ENCODE peak calls at places on chromosomes 2 and 18, in five cellular contexts. Z is PC-9, X is heart right ventricle, L is HepG2, W is aorta. N is an unnamed sample.
A peak's percentile ranks its signal among the peaks of the same experiment; 100 is the strongest.

GRCh38 chr2:121902171-121902591 is 146.7 kb downstream of the TSN start:
- DNase-seq in W (peak; percentile 72), Z (no peak), X (peak; percentile 51), L (no peak), N (no peak)

GRCh38 chr2:7530001-7530400 is 612.8 kb downstream of the RNF144A start:
- DNase-seq in L (no peak), X (no peak), W (no peak), Z (no peak), N (peak; percentile 14)

GRCh38 chr2:240254337-240255164 is 114.1 kb upstream of the OTOS start:
- DNase-seq in W (peak; percentile 60), L (no peak), Z (no peak), X (peak; percentile 1), N (no peak)

GRCh38 chr18:42586603-42587002 is 528.9 kb downstream of the RIT2 start:
- DNase-seq in Z (no peak), X (no peak), L (no peak), W (no peak), N (no peak)

GRCh38 chr2:200786423-200786822 is 25.3 kb upstream of the BZW1 start:
- DNase-seq in W (no peak), X (no peak), Z (no peak), L (peak; percentile 37), N (no peak)

GRCh38 chr2:190486037-190486623 is 48.4 kb downstream of the NEMP2 start:
- DNase-seq in X (no peak), W (no peak), Z (no peak), L (no peak), N (no peak)

GRCh38 chr2:36376319-36376765 is 20.8 kb downstream of the CRIM1 start:
- DNase-seq in W (peak; percentile 89), L (peak; percentile 93), X (peak; percentile 81), Z (peak; percentile 29), N (no peak)

GRCh38 chr2:18800240-18800971 is 211.0 kb upstream of the NT5C1B start:
- DNase-seq in X (no peak), W (no peak), L (peak; percentile 100), Z (no peak), N (no peak)

GRCh38 chr2:199463708-199464613 is 6.2 kb upstream of the SATB2 start:
- DNase-seq in W (peak; percentile 78), L (no peak), Z (no peak), X (no peak), N (no peak)

GRCh38 chr2:215022418-215022817 is 116.0 kb downstream of the ABCA12 start:
- DNase-seq in Z (no peak), X (no peak), W (no peak), L (no peak), N (no peak)

GRCh38 chr2:15040429-15041084 is 408.0 kb downstream of the LRATD1 start:
- DNase-seq in W (no peak), Z (no peak), L (no peak), X (no peak), N (no peak)

GRCh38 chr2:183371545-183371944 is 247.3 kb downstream of the NUP35 start:
- DNase-seq in L (no peak), X (no peak), W (no peak), Z (no peak), N (no peak)

GRCh38 chr2:236180831-236181453 is 12.8 kb upstream of the GBX2 start:
- DNase-seq in Z (peak; percentile 69), W (no peak), X (peak; percentile 54), L (peak; percentile 60), N (no peak)

GRCh38 chr18:14970027-14970426 is 222.1 kb downstream of the ANKRD30B start:
- DNase-seq in X (no peak), L (no peak), Z (peak; percentile 39), W (no peak), N (no peak)

GRCh38 chr18:26901020-26901419 is 35.5 kb upstream of the AQP4 start:
- DNase-seq in L (no peak), W (no peak), X (no peak), Z (no peak), N (no peak)

GRCh38 chr2:241040811-241041334 is 42.5 kb downstream of the SNED1 start:
- DNase-seq in W (no peak), X (no peak), Z (no peak), L (no peak), N (no peak)

GRCh38 chr2:83103602-83104001 is 1355.5 kb downstream of the SUCLG1 start:
- DNase-seq in Z (no peak), X (no peak), W (no peak), L (no peak), N (no peak)

GRCh38 chr2:180359522-180360282 is 352.6 kb upstream of the CWC22 start:
- DNase-seq in Z (peak; percentile 79), W (no peak), X (no peak), L (no peak), N (peak; percentile 78)

GRCh38 chr2:47274780-47275117 is 119.6 kb upstream of the STPG4 start:
- DNase-seq in Z (no peak), X (no peak), W (no peak), L (no peak), N (no peak)

GRCh38 chr2:72744049-72744448 is 81.8 kb downstream of the EXOC6B start:
- DNase-seq in Z (no peak), X (no peak), L (no peak), W (no peak), N (peak; percentile 33)

GRCh38 chr18:37304012-37304680 is 261.5 kb downstream of the CELF4 start:
- DNase-seq in W (no peak), L (no peak), X (no peak), Z (no peak), N (no peak)

GRCh38 chr2:141582213-141582612 is 548.6 kb downstream of the LRP1B start:
- DNase-seq in X (no peak), W (no peak), L (no peak), Z (no peak), N (no peak)

GRCh38 chr18:58407649-58408407 is 221.1 kb downstream of the ALPK2 start:
- DNase-seq in X (no peak), L (peak; percentile 100), W (no peak), Z (no peak), N (no peak)

GRCh38 chr18:6509417-6510198 is 94.9 kb upstream of the L3MBTL4 start:
- DNase-seq in X (no peak), W (no peak), L (no peak), Z (no peak), N (no peak)

GRCh38 chr2:95231723-95232122 is 24.4 kb downstream of the ZNF892 start:
- DNase-seq in X (peak; percentile 18), W (no peak), Z (peak; percentile 80), L (peak; percentile 85), N (no peak)

DNA sequence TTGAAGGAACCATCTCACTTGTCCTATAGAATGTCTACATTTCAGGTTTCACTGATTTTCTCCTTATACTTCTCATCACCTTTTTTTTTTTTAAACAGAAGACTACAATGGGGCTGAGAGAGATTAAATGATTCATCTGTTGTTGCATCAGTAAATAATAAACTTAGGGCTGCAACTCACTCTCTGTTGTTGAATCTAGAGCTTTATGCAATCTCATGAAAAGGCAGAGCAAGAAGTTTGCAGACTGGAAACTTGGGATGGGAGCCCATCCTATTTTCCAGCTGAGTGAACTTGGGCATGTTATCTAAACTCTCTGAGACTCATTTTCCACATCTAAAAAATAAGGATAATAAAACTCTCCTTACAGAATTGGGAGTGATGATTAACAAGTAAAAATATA is 58.4 kb downstream of the PDE1A start:
- DNase-seq in X (no peak), Z (no peak), W (no peak), L (no peak), N (no peak)
- H3K27ac ChIP-seq in X (peak overlapping the region; percentile 10), Z (no peak overlapping the region), W (no peak overlapping the region), L (no peak overlapping the region), N (peak overlapping the region; percentile 77)

GRCh38 chr2:202148515-202149154 is 75.6 kb downstream of the KIAA2012 start:
- DNase-seq in Z (no peak), L (no peak), X (no peak), W (no peak), N (no peak)
- H3K27ac ChIP-seq in Z (no peak overlapping the region), L (no peak overlapping the region), X (peak overlapping the region; percentile 56), W (no peak overlapping the region), N (no peak overlapping the region)

GRCh38 chr2:104786204-104786603 is 67.7 kb upstream of the POU3F3 start:
- DNase-seq in X (no peak), L (no peak), Z (no peak), W (no peak), N (no peak)

GRCh38 chr2:104790100-104790811 is 63.7 kb upstream of the POU3F3 start:
- DNase-seq in X (no peak), W (no peak), Z (no peak), L (no peak), N (no peak)

GRCh38 chr2:104788721-104789446 is 65.0 kb upstream of the POU3F3 start:
- DNase-seq in L (no peak), Z (no peak), W (no peak), X (no peak), N (no peak)

GRCh38 chr2:104784264-104784663 is 69.7 kb upstream of the POU3F3 start:
- DNase-seq in X (no peak), Z (no peak), L (no peak), W (no peak), N (no peak)

DNA sequence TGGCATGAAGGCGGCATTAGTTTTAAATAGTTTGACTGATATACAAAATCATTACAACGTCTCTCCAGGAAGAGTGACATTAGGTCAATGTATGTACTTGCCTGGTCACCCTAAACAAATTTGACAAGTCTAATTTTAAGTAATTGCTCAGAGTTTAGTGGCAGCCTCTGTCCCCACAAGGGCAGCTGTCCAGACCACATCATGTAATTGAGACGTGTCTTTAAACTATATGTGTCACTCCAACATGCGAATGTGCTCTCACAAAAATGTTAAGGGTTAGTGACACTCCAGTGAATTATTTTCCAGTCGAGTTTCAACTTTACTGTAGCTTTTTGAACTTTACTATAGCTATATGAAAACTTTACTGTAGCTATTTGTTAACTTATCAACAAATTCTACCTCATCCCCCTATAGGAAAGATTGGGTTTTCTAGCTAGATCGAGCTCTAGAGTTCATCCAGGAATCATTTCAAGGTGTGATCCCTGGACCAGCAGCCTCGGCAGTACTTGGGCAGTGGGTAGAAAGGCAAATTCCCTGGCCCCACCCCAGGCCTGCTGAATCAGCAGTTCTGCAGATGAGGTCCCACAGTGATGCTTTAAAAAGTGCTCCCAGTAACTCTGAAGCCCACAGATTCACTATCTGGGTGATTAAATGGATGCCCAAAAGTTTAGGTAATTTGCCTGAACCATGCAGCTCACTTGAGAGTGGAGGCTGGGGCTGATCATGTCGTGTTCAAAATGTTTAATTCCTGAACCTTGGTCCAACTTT is 66.4 kb upstream of the POU3F3 start:
- DNase-seq in X (no peak), L (no peak), Z (no peak), W (no peak), N (no peak)
- H3K27ac ChIP-seq in X (no peak overlapping the region), L (no peak overlapping the region), Z (no peak overlapping the region), W (no peak overlapping the region), N (no peak overlapping the region)

GRCh38 chr18:44507729-44508325 is 172.9 kb upstream of the SETBP1 start:
- DNase-seq in L (no peak), W (peak; percentile 74), Z (no peak), X (peak; percentile 32), N (no peak)
- H3K27ac ChIP-seq in L (no peak overlapping the region), W (no peak overlapping the region), Z (no peak overlapping the region), X (no peak overlapping the region), N (no peak overlapping the region)

N was measured in epithelial cell of prostate.